ENCODE peak calls at places on chromosomes 3 and 15, in seven cellular contexts. E is frontal cortex; Y is CD8-positive, alpha-beta T cell; O is WTC11; Q is neural crest cell; C is stimulated activated CD8-positive, alpha-beta memory T cell treated with anti-CD3 and anti-CD28 coated beads, Interleukin-4, amount 100 ng/mL, for 48 hours; W is naive thymus-derived CD8-positive, alpha-beta T cell. R is an unnamed sample.

GRCh38 chr15:43954181-43954621 is 127.4 kb downstream of the WDR76 start:
- DNase-seq in E (no peak), Y (no peak), O (no peak), Q (no peak), C (peak; percentile 27), W (no peak), R (no peak)

GRCh38 chr15:60004846-60005351 is 788 bp downstream of the FOXB1 start:
- DNase-seq in E (no peak), Y (no peak), O (peak; percentile 41), Q (no peak), C (peak; percentile 56), W (no peak), R (no peak)

GRCh38 chr3:56369914-56370313 is 98.4 kb downstream of the ERC2 start:
- DNase-seq in E (no peak), Y (no peak), O (no peak), Q (no peak), C (no peak), W (no peak), R (no peak)

GRCh38 chr3:101388706-101389105 is 68.3 kb upstream of the IMPG2 start:
- DNase-seq in E (no peak), Y (no peak), O (no peak), Q (no peak), C (no peak), W (no peak), R (no peak)

GRCh38 chr3:60594025-60594424 is 657.2 kb downstream of the FHIT start:
- DNase-seq in E (no peak), Y (no peak), O (no peak), Q (no peak), C (no peak), W (no peak), R (no peak)

GRCh38 chr3:120907659-120908029 is 361 bp upstream of the STXBP5L start:
- DNase-seq in E (no peak), Y (no peak), O (no peak), Q (no peak), C (no peak), W (no peak), R (no peak)

GRCh38 chr3:52739725-52740124 is 31.0 kb downstream of the NEK4 start:
- DNase-seq in E (no peak), Y (no peak), O (no peak), Q (no peak), C (no peak), W (no peak), R (no peak)

GRCh38 chr3:4358273-4358672 is 55.1 kb downstream of the SETMAR start:
- DNase-seq in E (no peak), Y (no peak), O (no peak), Q (no peak), C (no peak), W (no peak), R (no peak)

GRCh38 chr3:51389423-51390183 is 1.5 kb upstream of the RBM15B start:
- DNase-seq in E (peak; percentile 38), Y (peak; percentile 34), O (peak; percentile 73), Q (peak; percentile 50), C (peak; percentile 70), W (peak; percentile 48), R (peak; percentile 46)

GRCh38 chr15:29805043-29805707 is 17.1 kb downstream of the TJP1 start:
- DNase-seq in E (peak; percentile 29), Y (no peak), O (no peak), Q (no peak), C (no peak), W (no peak), R (no peak)

GRCh38 chr3:98734737-98735136 is 28.4 kb upstream of the ST3GAL6 start:
- DNase-seq in E (no peak), Y (no peak), O (no peak), Q (no peak), C (no peak), W (no peak), R (no peak)

GRCh38 chr15:66071621-66072295 is 181.8 kb downstream of the MEGF11 start:
- DNase-seq in E (no peak), Y (no peak), O (no peak), Q (no peak), C (no peak), W (no peak), R (no peak)

GRCh38 chr3:136068708-136069107 is 103.2 kb downstream of the PPP2R3A start:
- DNase-seq in E (no peak), Y (no peak), O (no peak), Q (no peak), C (no peak), W (no peak), R (no peak)

GRCh38 chr15:33735637-33736247 is 232.6 kb upstream of the CHRM5 start:
- DNase-seq in E (no peak), Y (no peak), O (peak; percentile 46), Q (peak; percentile 20), C (peak; percentile 28), W (no peak), R (no peak)

GRCh38 chr3:72127843-72128242 is 342.9 kb upstream of the PROK2 start:
- DNase-seq in E (no peak), Y (no peak), O (no peak), Q (no peak), C (no peak), W (no peak), R (no peak)

GRCh38 chr3:190492966-190493365 is 20.9 kb upstream of the IL1RAP start:
- DNase-seq in E (no peak), Y (no peak), O (no peak), Q (no peak), C (no peak), W (no peak), R (no peak)

GRCh38 chr15:28105224-28105791 is 6.2 kb upstream of the OCA2 start:
- DNase-seq in E (no peak), Y (no peak), O (no peak), Q (no peak), C (no peak), W (no peak), R (no peak)

GRCh38 chr3:120396469-120396868 is 47.3 kb upstream of the LRRC58 start:
- DNase-seq in E (no peak), Y (no peak), O (no peak), Q (no peak), C (no peak), W (no peak), R (no peak)

GRCh38 chr3:89107461-89108035 is at the start of gene EPHA3:
- DNase-seq in E (peak; percentile 43), Y (no peak), O (peak; percentile 83), Q (peak; percentile 70), C (peak; percentile 60), W (peak; percentile 5), R (no peak)

GRCh38 chr3:87167634-87168456 is 59.3 kb upstream of the CHMP2B start:
- DNase-seq in E (peak; percentile 10), Y (no peak), O (no peak), Q (peak; percentile 35), C (peak; percentile 29), W (peak; percentile 9), R (peak; percentile 10)

GRCh38 chr3:124559650-124560405 is 170.4 kb upstream of the UMPS start:
- DNase-seq in E (peak; percentile 66), Y (peak; percentile 30), O (peak; percentile 81), Q (peak; percentile 76), C (peak; percentile 73), W (peak; percentile 40), R (peak; percentile 49)

GRCh38 chr15:65246026-65246714 is 34.9 kb upstream of the CILP start:
- DNase-seq in E (no peak), Y (no peak), O (no peak), Q (no peak), C (no peak), W (no peak), R (no peak)

R was measured in activated gamma-delta T cell treated with Interleukin-2 at 50 U/mL for 16 hours.